ENCODE peak calls at places on chromosome 15, in ten cellular contexts. J is heart right ventricle; A is upper lobe of left lung; H is brain microvascular endothelial cell; F is fibroblast of lung; Q is heart left ventricle; P is AG09309; M is neural progenitor cell; Y is choroid plexus epithelial cell; D is CD8-positive, alpha-beta T cell. C is an unnamed sample.

GRCh38 chr15:31544361-31544760 is 217.7 kb downstream of the KLF13 start:
- DNase-seq in J (no peak), A (no peak), H (no peak), F (no peak), Q (no peak), P (no peak), M (no peak), Y (no peak), D (no peak), C (no peak)

GRCh38 chr15:66249623-66250174 is 3.9 kb downstream of the MEGF11 start:
- DNase-seq in J (no peak), A (no peak), H (no peak), F (peak), Q (no peak), P (no peak), M (no peak), Y (peak), D (no peak), C (peak)

GRCh38 chr15:48477795-48478360 is 146.6 kb downstream of the DUT start:
- DNase-seq in J (no peak), A (no peak), H (no peak), F (no peak), Q (no peak), P (no peak), M (no peak), Y (no peak), D (no peak), C (no peak)

GRCh38 chr15:78105541-78106241 is 13.3 kb downstream of the SH2D7 start:
- DNase-seq in J (no peak), A (peak), H (peak), F (peak), Q (no peak), P (no peak), M (no peak), Y (peak), D (no peak), C (no peak)

GRCh38 chr15:65519781-65520299 is 2.4 kb upstream of the DPP8 start:
- DNase-seq in J (no peak), A (no peak), H (no peak), F (no peak), Q (no peak), P (no peak), M (no peak), Y (no peak), D (no peak), C (peak)

GRCh38 chr15:45131510-45131909 is 1.7 kb downstream of the DUOX1 start:
- DNase-seq in J (no peak), A (no peak), H (no peak), F (no peak), Q (no peak), P (no peak), M (no peak), Y (no peak), D (no peak), C (no peak)

GRCh38 chr15:70262591-70263274 is 165.0 kb upstream of the TLE3 start:
- DNase-seq in J (no peak), A (no peak), H (no peak), F (no peak), Q (no peak), P (no peak), M (no peak), Y (no peak), D (no peak), C (no peak)

GRCh38 chr15:82750831-82751181 is 41.1 kb upstream of the AP3B2 start:
- DNase-seq in J (no peak), A (no peak), H (no peak), F (peak), Q (no peak), P (no peak), M (no peak), Y (peak), D (no peak), C (no peak)

GRCh38 chr15:82058026-82058425 is 12.2 kb upstream of the MEX3B start:
- DNase-seq in J (no peak), A (peak), H (no peak), F (no peak), Q (no peak), P (no peak), M (peak), Y (no peak), D (no peak), C (no peak)

GRCh38 chr15:83362706-83363105 is 78.2 kb upstream of the BNC1 start:
- DNase-seq in J (no peak), A (no peak), H (no peak), F (no peak), Q (no peak), P (no peak), M (no peak), Y (no peak), D (no peak), C (no peak)

GRCh38 chr15:69794643-69795461 is 302.9 kb downstream of the TLE3 start:
- DNase-seq in J (peak), A (no peak), H (peak), F (peak), Q (peak), P (no peak), M (no peak), Y (peak), D (no peak), C (peak)

GRCh38 chr15:90161946-90162345 is 39.2 kb upstream of the SEMA4B start:
- DNase-seq in J (no peak), A (no peak), H (no peak), F (no peak), Q (no peak), P (no peak), M (no peak), Y (no peak), D (no peak), C (no peak)

GRCh38 chr15:69996321-69996720 is 101.4 kb downstream of the TLE3 start:
- DNase-seq in J (no peak), A (no peak), H (no peak), F (no peak), Q (no peak), P (no peak), M (no peak), Y (no peak), D (no peak), C (no peak)

DNA sequence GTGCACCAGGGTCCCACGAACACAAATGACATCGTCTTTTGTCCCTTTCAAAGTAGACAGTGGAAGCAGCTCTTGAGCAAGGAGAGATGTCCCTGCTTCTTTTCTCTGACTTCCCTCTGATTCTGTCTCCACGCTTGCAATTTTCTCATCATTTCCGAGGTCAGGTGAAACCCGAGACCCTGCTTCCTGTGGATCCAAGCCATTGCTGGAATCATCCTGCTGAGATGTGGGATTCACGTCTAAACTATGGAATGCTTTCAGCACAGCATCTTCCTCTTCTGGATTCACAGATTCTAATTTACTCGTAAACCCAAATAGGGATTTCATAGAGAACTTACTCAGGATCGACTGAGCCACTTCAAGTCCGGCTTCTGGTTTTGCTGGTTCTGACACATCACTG is 127.1 kb downstream of the FMN1 start:
- DNase-seq in J (no peak), A (no peak), H (peak), F (peak), Q (no peak), P (peak), M (no peak), Y (peak), D (no peak), C (peak)
- H3K4me3 ChIP-seq in J (no peak), A (peak), H (peak), F (no peak), Q (no peak), P (peak), M (no peak), Y (peak), D (no peak), C (peak)

GRCh38 chr15:67613708-67614107 is 71.2 kb downstream of the MAP2K5 start:
- DNase-seq in J (no peak), A (no peak), H (no peak), F (no peak), Q (no peak), P (no peak), M (no peak), Y (no peak), D (no peak), C (no peak)
- TF ChIP-seq CTCF in J (no peak), A (no peak), H (peak), F (no peak), Q (no peak), P (no peak), M (peak), Y (no peak), D (no peak), C (no peak)

GRCh38 chr15:68528891-68529290 is 49.9 kb upstream of the CORO2B start:
- DNase-seq in J (no peak), A (no peak), H (peak), F (peak), Q (no peak), P (no peak), M (no peak), Y (peak), D (no peak), C (no peak)
- H3K4me3 ChIP-seq in J (no peak), A (no peak), H (no peak), F (no peak), Q (no peak), P (no peak), M (no peak), Y (no peak), D (no peak), C (no peak)

GRCh38 chr15:22884344-22884743 is 45.9 kb downstream of the NIPA2 start:
- DNase-seq in J (no peak), A (no peak), H (no peak), F (no peak), Q (no peak), P (no peak), M (peak), Y (peak), D (no peak), C (no peak)
- TF ChIP-seq CTCF in J (no peak), A (no peak), H (peak), F (no peak), Q (no peak), P (no peak), M (peak), Y (peak), D (no peak), C (no peak)

DNA sequence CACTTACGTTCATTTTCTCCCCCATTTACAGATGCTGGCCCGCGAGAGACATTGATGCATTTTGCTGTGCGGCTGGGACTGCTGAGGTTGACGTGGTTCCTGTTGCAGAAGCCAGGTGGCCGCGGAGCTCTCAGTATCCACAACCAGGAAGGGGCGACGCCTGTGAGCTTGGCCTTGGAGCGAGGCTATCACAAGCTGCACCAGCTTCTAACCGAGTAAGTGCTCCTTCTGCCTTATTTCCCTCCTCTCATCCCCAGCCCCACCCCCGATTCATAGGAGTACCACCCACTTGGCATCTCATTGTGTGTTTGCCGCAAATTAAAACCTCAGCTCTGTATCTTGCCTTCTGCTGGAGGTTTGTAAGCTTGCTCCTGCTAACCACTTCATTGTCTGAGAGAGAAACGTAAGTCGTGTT is 163.3 kb downstream of the AKAP13 start:
- DNase-seq in J (peak), A (peak), H (no peak), F (no peak), Q (peak), P (no peak), M (no peak), Y (no peak), D (peak), C (no peak)
- H3K4me3 ChIP-seq in J (no peak), A (peak), H (no peak), F (no peak), Q (no peak), P (no peak), M (no peak), Y (no peak), D (no peak), C (no peak)

GRCh38 chr15:63531586-63531985 is 27.2 kb downstream of the USP3 start:
- DNase-seq in J (no peak), A (no peak), H (no peak), F (no peak), Q (no peak), P (no peak), M (no peak), Y (no peak), D (no peak), C (no peak)
- TF ChIP-seq CTCF in J (no peak), A (no peak), H (peak), F (peak), Q (no peak), P (peak), M (peak), Y (peak), D (no peak), C (no peak)

DNA sequence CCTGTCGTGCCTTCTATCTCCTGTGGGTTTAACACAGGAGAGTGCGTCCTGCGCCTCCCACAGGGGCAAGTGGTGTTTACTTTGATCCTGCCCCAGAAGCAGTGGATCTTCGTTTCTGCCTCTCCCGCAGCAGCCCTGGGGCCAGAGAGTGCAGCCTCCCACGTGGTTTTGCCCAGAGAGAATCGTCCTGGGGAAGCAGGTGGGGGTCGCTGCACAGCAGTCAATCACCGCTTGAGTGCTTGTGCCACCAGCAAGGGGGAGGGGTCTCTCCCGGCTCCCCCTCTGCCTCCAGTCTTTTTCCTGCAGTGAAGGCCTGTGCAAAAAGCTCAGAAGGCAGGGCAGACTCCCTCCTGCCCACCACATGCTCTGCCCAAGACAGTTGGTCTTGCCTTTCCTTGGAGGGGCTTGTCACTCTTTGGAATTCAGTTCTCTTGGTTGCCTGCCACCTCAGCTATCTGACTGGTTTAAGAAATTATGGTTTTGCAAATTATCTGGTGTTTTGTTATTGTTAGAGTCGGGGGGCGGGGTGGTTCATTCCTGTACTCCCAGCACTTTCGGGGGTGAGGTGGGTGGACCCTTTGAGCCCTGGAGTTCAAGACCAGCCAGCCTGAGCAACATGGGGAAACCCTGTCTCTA is 26.9 kb downstream of the STOML1 start:
- DNase-seq in J (no peak), A (no peak), H (no peak), F (no peak), Q (no peak), P (no peak), M (peak), Y (no peak), D (no peak), C (no peak)
- H3K4me3 ChIP-seq in J (no peak), A (no peak), H (peak), F (no peak), Q (no peak), P (no peak), M (no peak), Y (no peak), D (peak), C (no peak)